ENCODE peak calls at places on chromosomes 3 and 15, in seven cellular contexts. O, R, Q, I, Z, M and V are unnamed samples.

GRCh38 chr15:88043396-88043795 is 213.1 kb downstream of the NTRK3 start:
- DNase-seq in R (no peak), M (no peak), I (no peak), O (no peak), Q (no peak), Z (no peak), V (no peak)

GRCh38 chr15:89631902-89632264 is 23.4 kb downstream of the KIF7 start:
- DNase-seq in Z (no peak), I (no peak), R (no peak), O (no peak), Q (peak), M (no peak), V (no peak)

GRCh38 chr3:43753743-43754142 is 63.0 kb downstream of the ABHD5 start:
- DNase-seq in M (no peak), R (no peak), Q (no peak), O (no peak), Z (no peak), I (peak), V (no peak)

GRCh38 chr3:105366302-105367062 is at the start of gene ALCAM:
- DNase-seq in M (peak), Z (peak), R (peak), O (peak), I (peak), Q (peak), V (peak)

GRCh38 chr15:64247906-64248541 is 85.2 kb upstream of the PPIB start:
- DNase-seq in R (no peak), M (no peak), Q (peak), O (no peak), I (peak), Z (no peak), V (peak)

GRCh38 chr15:33328105-33328504 is 17.3 kb downstream of the RYR3 start:
- DNase-seq in Z (no peak), O (no peak), I (no peak), M (no peak), Q (no peak), R (no peak), V (no peak)

GRCh38 chr15:27648359-27648758 is 450.8 kb downstream of the OCA2 start:
- DNase-seq in O (no peak), Z (no peak), M (no peak), R (no peak), Q (no peak), I (no peak), V (no peak)

GRCh38 chr3:61571516-61572336 is 10.4 kb downstream of the PTPRG start:
- DNase-seq in O (no peak), M (no peak), Z (no peak), R (no peak), I (peak), Q (no peak), V (no peak)

GRCh38 chr3:195893516-195893915 is 14.8 kb downstream of the TNK2 start:
- DNase-seq in M (no peak), R (no peak), Z (no peak), I (no peak), Q (no peak), O (no peak), V (no peak)

GRCh38 chr3:18444597-18445420 is 19.7 kb upstream of the SATB1 start:
- DNase-seq in R (no peak), Z (peak), O (peak), Q (peak), M (peak), I (peak), V (peak)

GRCh38 chr3:17466028-17466427 is 276.4 kb downstream of the TBC1D5 start:
- DNase-seq in O (no peak), M (no peak), Z (no peak), R (no peak), Q (no peak), I (no peak), V (no peak)

GRCh38 chr3:110929811-110930210 is 141.8 kb upstream of the NECTIN3 start:
- DNase-seq in M (no peak), Q (no peak), Z (no peak), I (no peak), R (no peak), O (no peak), V (no peak)

GRCh38 chr3:43319794-43320193 is 33.5 kb downstream of the SNRK start:
- DNase-seq in Z (no peak), I (no peak), M (no peak), Q (no peak), R (no peak), O (no peak), V (no peak)

GRCh38 chr3:108322352-108322751 is 26.0 kb downstream of the HHLA2 start:
- DNase-seq in Z (no peak), I (peak), M (peak), Q (no peak), R (no peak), O (no peak), V (no peak)

GRCh38 chr15:38603672-38604071 is 39.1 kb upstream of the RASGRP1 start:
- DNase-seq in Z (no peak), I (no peak), M (no peak), R (no peak), Q (no peak), O (no peak), V (no peak)

GRCh38 chr15:71538181-71538580 is 272.2 kb upstream of the NR2E3 start:
- DNase-seq in Q (no peak), R (no peak), I (no peak), O (no peak), Z (no peak), M (no peak), V (no peak)

GRCh38 chr15:89419370-89419984 is 76.9 kb downstream of the RHCG start:
- DNase-seq in I (peak), Z (no peak), M (peak), Q (no peak), O (no peak), R (no peak), V (peak)

GRCh38 chr15:72229076-72229946 is 1.7 kb downstream of the PKM start:
- DNase-seq in R (no peak), M (no peak), I (peak), O (no peak), Q (no peak), Z (no peak), V (no peak)

GRCh38 chr15:96121521-96121920 is 209.0 kb upstream of the NR2F2 start:
- DNase-seq in Z (no peak), O (no peak), I (no peak), M (no peak), Q (no peak), R (no peak), V (no peak)

GRCh38 chr3:192637803-192638202 is 89.5 kb downstream of the FGF12 start:
- DNase-seq in O (no peak), I (no peak), Q (no peak), M (no peak), Z (no peak), R (no peak), V (no peak)

GRCh38 chr15:60616147-60616546 is 137.2 kb upstream of the ICE2 start:
- DNase-seq in O (no peak), R (no peak), Q (no peak), Z (no peak), M (no peak), I (no peak), V (no peak)

GRCh38 chr3:111768571-111769100 is 90.4 kb upstream of the PHLDB2 start:
- DNase-seq in Q (no peak), M (no peak), O (no peak), Z (peak), I (peak), R (no peak), V (no peak)

GRCh38 chr3:49500408-49501257 is 30.6 kb downstream of the DAG1 start:
- DNase-seq in Z (peak), I (peak), Q (no peak), M (no peak), R (no peak), O (peak), V (no peak)

GRCh38 chr3:53850895-53851294 is 4.5 kb downstream of the IL17RB start:
- DNase-seq in O (no peak), I (peak), Z (peak), M (no peak), Q (no peak), R (no peak), V (no peak)

GRCh38 chr15:40108061-40108854 is 421 bp downstream of the BMF start:
- DNase-seq in Q (peak), R (peak), M (peak), O (no peak), I (peak), Z (peak), V (peak)

GRCh38 chr3:112378989-112379692 is 46.2 kb downstream of the CD200 start:
- DNase-seq in I (no peak), O (no peak), R (no peak), Z (no peak), Q (no peak), M (no peak), V (no peak)

GRCh38 chr3:168341192-168341816 is 245.6 kb upstream of the GOLIM4 start:
- DNase-seq in O (no peak), R (no peak), I (no peak), Z (no peak), Q (no peak), M (no peak), V (no peak)

GRCh38 chr3:161444678-161445077 is 51.9 kb upstream of the OTOL1 start:
- DNase-seq in R (no peak), I (no peak), Q (no peak), O (no peak), Z (no peak), M (no peak), V (no peak)

GRCh38 chr3:165855581-165855980 is 18.4 kb upstream of the BCHE start:
- DNase-seq in Q (no peak), R (no peak), O (no peak), Z (no peak), M (no peak), I (peak), V (no peak)

GRCh38 chr3:45792516-45793172 is 3.7 kb downstream of the SLC6A20 start:
- DNase-seq in R (no peak), Q (no peak), Z (no peak), O (no peak), I (no peak), M (no peak), V (no peak)

GRCh38 chr3:112605285-112605684 is 35.7 kb downstream of the CCDC80 start:
- DNase-seq in M (peak), Q (no peak), Z (no peak), O (no peak), I (peak), R (no peak), V (no peak)

GRCh38 chr3:31227152-31227581 is 305.6 kb upstream of the STT3B start:
- DNase-seq in Q (no peak), M (no peak), O (no peak), Z (no peak), R (no peak), I (no peak), V (no peak)

GRCh38 chr3:16998236-16998923 is 113.6 kb downstream of the PLCL2 start:
- DNase-seq in O (no peak), R (no peak), M (no peak), Z (no peak), Q (no peak), I (no peak), V (no peak)

GRCh38 chr3:131020122-131020693 is 6.4 kb downstream of the ASTE1 start:
- DNase-seq in M (no peak), Q (no peak), I (no peak), Z (no peak), O (no peak), R (no peak), V (no peak)

GRCh38 chr3:81951106-81951505 is 189.7 kb upstream of the GBE1 start:
- DNase-seq in R (no peak), Z (no peak), I (no peak), O (no peak), Q (no peak), M (no peak), V (no peak)
- TF ChIP-seq CTCF in R (no peak), Z (no peak), I (no peak), O (no peak), Q (no peak), M (no peak), V (no peak)

DNA sequence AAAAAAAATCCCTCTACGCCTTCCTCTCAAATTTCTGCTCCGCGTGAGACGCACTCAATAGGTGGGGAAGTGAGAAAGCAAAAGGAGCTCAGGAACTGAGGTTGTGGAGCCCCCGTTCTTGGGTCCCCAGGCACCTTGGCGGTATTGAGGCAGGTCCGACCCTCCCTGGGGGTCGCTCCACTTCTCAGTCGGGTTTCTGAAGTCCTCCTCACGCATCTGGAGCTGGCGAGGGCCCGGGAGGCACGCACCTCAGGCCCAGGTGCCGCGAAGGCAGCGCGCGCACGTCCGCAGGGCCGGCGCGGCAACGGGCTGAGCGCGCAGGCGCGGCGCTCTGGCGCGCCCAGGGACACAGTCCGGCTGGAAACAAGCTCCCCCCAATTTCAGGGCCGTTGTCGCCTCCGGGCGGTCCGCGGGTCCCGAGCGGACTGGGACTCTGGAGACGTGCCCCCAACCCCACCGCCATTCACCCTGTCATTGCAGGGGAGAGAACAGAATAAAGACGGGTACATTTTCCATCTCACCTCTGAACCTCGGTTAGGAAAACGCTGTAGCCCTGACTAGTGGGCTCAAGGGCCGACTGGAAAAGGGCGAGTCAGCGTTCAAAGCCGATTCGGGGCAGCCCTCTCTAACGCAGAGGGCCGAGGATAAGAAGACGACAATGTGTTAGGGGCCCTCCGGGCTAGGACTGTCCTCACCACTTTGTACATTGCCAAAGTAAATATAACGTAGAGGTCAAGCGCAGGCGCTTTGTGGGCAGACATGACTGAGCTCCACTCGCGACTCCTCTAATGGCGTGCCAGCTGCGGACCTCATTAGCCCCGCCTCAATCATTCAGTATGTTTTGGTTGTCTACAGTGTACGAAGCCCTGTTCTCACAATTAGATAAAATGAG is at the start of gene ZNF770:
- DNase-seq in R (no peak), I (peak), Q (peak), M (peak), O (peak), Z (peak), V (peak)
- TF ChIP-seq CTCF in R (no peak), I (no peak), Q (no peak), M (no peak), O (no peak), Z (no peak), V (no peak)

DNA sequence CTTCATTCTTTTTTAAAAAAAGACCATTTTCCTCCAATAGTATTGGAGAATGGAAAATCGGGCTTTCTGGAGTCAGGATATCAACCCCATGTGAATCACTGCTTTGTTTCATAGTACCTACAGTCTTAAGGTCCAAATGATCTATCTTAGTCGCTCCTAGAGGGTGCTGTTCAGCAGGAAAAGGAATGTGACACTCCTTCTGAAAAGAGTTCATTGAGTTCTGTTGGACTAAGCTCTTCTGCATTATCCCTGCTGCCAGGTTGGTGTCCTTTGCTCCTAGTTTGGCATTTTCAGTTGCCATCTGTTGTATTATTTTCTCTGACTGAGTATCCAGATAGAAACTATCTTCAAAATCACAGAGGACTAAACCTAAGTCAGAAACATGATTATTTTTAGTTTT is 57.2 kb downstream of the POLQ start:
- DNase-seq in Q (no peak), Z (no peak), I (no peak), O (no peak), M (no peak), R (no peak), V (no peak)
- TF ChIP-seq CTCF in Q (no peak), Z (no peak), I (no peak), O (no peak), M (no peak), R (no peak), V (peak)

GRCh38 chr3:20930034-20930433 is 744.0 kb upstream of the SGO1 start:
- DNase-seq in O (no peak), M (peak), Q (no peak), Z (peak), R (no peak), I (peak), V (no peak)
- TF ChIP-seq CTCF in O (no peak), M (no peak), Q (no peak), Z (no peak), R (no peak), I (no peak), V (peak)

GRCh38 chr3:129224984-129225393 is 24.4 kb upstream of the COPG1 start:
- DNase-seq in R (no peak), M (peak), I (peak), Q (no peak), O (peak), Z (peak), V (peak)
- TF ChIP-seq CTCF in R (no peak), M (no peak), I (no peak), Q (no peak), O (no peak), Z (no peak), V (no peak)

DNA sequence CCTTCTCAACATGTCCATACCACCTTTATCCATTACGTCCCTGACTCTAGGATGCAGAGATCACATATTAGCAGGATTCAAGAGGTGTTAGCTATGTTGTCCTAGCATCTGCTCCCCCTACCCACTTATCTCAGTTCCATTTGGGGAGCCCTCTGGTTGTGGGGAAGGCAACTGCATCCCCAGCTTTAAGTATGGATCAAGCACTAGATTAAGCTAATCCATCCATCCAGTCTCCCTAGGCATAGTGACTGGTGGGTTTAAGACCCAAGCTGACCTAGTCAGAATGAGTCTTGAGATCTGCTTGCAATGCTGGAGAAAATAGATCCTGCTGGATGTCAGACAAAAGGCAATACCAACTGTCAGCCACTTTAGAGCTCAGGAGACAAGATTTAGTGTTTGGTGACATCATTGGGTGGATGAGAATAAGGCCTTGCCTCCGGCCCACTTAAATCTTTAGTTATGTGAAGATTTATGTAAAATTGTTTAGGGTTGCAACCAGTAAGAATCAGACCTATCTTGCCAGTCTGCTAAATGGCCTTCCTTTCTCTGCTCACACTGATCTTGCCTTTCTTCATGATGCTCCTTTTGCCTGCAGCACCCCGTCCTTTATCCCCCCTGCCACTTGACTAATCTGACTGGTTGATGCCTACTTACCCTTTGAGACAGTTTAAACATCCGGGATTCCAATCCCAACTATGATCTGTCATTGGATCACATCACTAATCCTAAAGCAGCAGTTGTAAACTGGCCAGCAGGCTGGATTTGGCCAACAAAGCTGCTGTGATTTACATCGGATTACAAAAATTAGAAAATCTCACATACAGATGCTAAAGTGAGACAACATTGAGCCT is 2.1 kb upstream of the ISY1 start:
- DNase-seq in Z (no peak), R (no peak), I (peak), M (no peak), O (no peak), Q (no peak), V (no peak)
- TF ChIP-seq CTCF in Z (no peak), R (no peak), I (no peak), M (no peak), O (no peak), Q (peak), V (no peak)

GRCh38 chr3:185069583-185070030 is 83.3 kb downstream of the C3orf70 start:
- DNase-seq in I (no peak), M (peak), O (no peak), Q (no peak), Z (no peak), R (no peak), V (peak)
- TF ChIP-seq CTCF in I (no peak), M (no peak), O (no peak), Q (no peak), Z (no peak), R (no peak), V (peak)

GRCh38 chr3:13338996-13339395 is 81.1 kb downstream of the NUP210 start:
- DNase-seq in I (no peak), Q (no peak), R (no peak), O (no peak), Z (no peak), M (no peak), V (no peak)
- TF ChIP-seq CTCF in I (no peak), Q (no peak), R (no peak), O (no peak), Z (no peak), M (no peak), V (no peak)